ENCODE peak calls at places on chromosomes 6 and 20, in ten cellular contexts. L is HuH-7.5; Z is lung; O is LoVo; S is stimulated activated CD4-positive, alpha-beta T cell treated with anti-CD3 and anti-CD28 coated beads, Interleukin-1b, Interleukin-23, amount 100 ng/mL, for 1 hour; J is type B pancreatic cell; R is choroid plexus epithelial cell; N is stimulated activated CD8-positive, alpha-beta memory T cell treated with anti-CD3 and anti-CD28 coated beads, Interleukin-15, amount 100 ng/mL, for 24 hours; B is T-helper 17 cell; F is NCI-H345. E is an unnamed sample.

GRCh38 chr20:37697314-37697713 is 3.5 kb downstream of the CTNNBL1 start:
- DNase-seq in L (no peak), Z (no peak), O (no peak), S (no peak), J (no peak), R (no peak), N (no peak), B (no peak), F (no peak), E (peak; percentile 27)

GRCh38 chr6:28462401-28462800 is 19.1 kb upstream of the ZSCAN23 start:
- DNase-seq in L (no peak), Z (no peak), O (no peak), S (no peak), J (no peak), R (no peak), N (no peak), B (no peak), F (no peak), E (no peak)

GRCh38 chr20:40323411-40323810 is 365.6 kb downstream of the MAFB start:
- DNase-seq in L (no peak), Z (no peak), O (no peak), S (no peak), J (no peak), R (peak; percentile 35), N (no peak), B (no peak), F (peak; percentile 65), E (no peak)

GRCh38 chr6:104955491-104955890 is 1.4 kb upstream of the LIN28B start:
- DNase-seq in L (no peak), Z (no peak), O (no peak), S (no peak), J (no peak), R (no peak), N (no peak), B (no peak), F (no peak), E (no peak)

GRCh38 chr6:7417684-7418083 is 28.1 kb downstream of the RIOK1 start:
- DNase-seq in L (no peak), Z (no peak), O (no peak), S (no peak), J (no peak), R (peak; percentile 28), N (no peak), B (no peak), F (no peak), E (no peak)

GRCh38 chr6:36592221-36592655 is 1.9 kb upstream of the SRSF3 start:
- DNase-seq in L (no peak), Z (no peak), O (no peak), S (no peak), J (no peak), R (no peak), N (no peak), B (no peak), F (no peak), E (no peak)

GRCh38 chr6:150537893-150538292 is 61.8 kb upstream of the PLEKHG1 start:
- DNase-seq in L (no peak), Z (no peak), O (no peak), S (no peak), J (no peak), R (no peak), N (no peak), B (no peak), F (no peak), E (no peak)

GRCh38 chr20:25047766-25048165 is 10.2 kb downstream of the ACSS1 start:
- DNase-seq in L (no peak), Z (no peak), O (no peak), S (no peak), J (no peak), R (no peak), N (no peak), B (no peak), F (no peak), E (no peak)

GRCh38 chr20:8535403-8536003 is 403.4 kb downstream of the PLCB1 start:
- DNase-seq in L (no peak), Z (no peak), O (no peak), S (no peak), J (no peak), R (peak; percentile 34), N (no peak), B (no peak), F (peak; percentile 14), E (no peak)

GRCh38 chr6:164296411-164296810 is 881.9 kb downstream of the QKI start:
- DNase-seq in L (no peak), Z (no peak), O (no peak), S (no peak), J (no peak), R (peak; percentile 3), N (no peak), B (no peak), F (no peak), E (no peak)

GRCh38 chr20:51481311-51481997 is 61.1 kb downstream of the NFATC2 start:
- DNase-seq in L (no peak), Z (no peak), O (no peak), S (no peak), J (no peak), R (no peak), N (no peak), B (no peak), F (no peak), E (no peak)

GRCh38 chr6:79604583-79605037 is 26.5 kb upstream of the SH3BGRL2 start:
- DNase-seq in L (no peak), Z (no peak), O (peak; percentile 24), S (no peak), J (no peak), R (peak; percentile 65), N (no peak), B (no peak), F (no peak), E (no peak)

GRCh38 chr20:3693376-3693775 is 11.6 kb upstream of the ADAM33 start:
- DNase-seq in L (no peak), Z (no peak), O (no peak), S (no peak), J (no peak), R (no peak), N (no peak), B (no peak), F (no peak), E (no peak)

GRCh38 chr6:102662851-102663250 is 1269.3 kb downstream of the GRIK2 start:
- DNase-seq in L (no peak), Z (no peak), O (no peak), S (no peak), J (no peak), R (no peak), N (no peak), B (no peak), F (no peak), E (no peak)

GRCh38 chr6:125956506-125957390 is at the start of gene HINT3:
- DNase-seq in L (peak; percentile 78), Z (peak; percentile 98), O (peak; percentile 98), S (peak; percentile 97), J (peak; percentile 99), R (peak; percentile 98), N (peak; percentile 99), B (peak; percentile 95), F (peak; percentile 98), E (peak; percentile 83)

GRCh38 chr6:123953920-123954319 is 150.3 kb downstream of the NKAIN2 start:
- DNase-seq in L (no peak), Z (no peak), O (no peak), S (no peak), J (no peak), R (no peak), N (no peak), B (no peak), F (peak; percentile 28), E (no peak)

GRCh38 chr6:44264154-44265002 is 973 bp downstream of the NFKBIE start:
- DNase-seq in L (no peak), Z (peak; percentile 65), O (no peak), S (no peak), J (no peak), R (no peak), N (no peak), B (peak; percentile 30), F (no peak), E (peak; percentile 70)

GRCh38 chr6:151400473-151400872 is 9.1 kb upstream of the ZBTB2 start:
- DNase-seq in L (no peak), Z (no peak), O (no peak), S (no peak), J (no peak), R (peak; percentile 45), N (no peak), B (no peak), F (no peak), E (no peak)

GRCh38 chr6:75438186-75438880 is 55.3 kb downstream of the FILIP1 start:
- DNase-seq in L (no peak), Z (no peak), O (no peak), S (no peak), J (no peak), R (peak; percentile 48), N (no peak), B (no peak), F (no peak), E (no peak)

GRCh38 chr6:79158856-79159516 is 75.5 kb downstream of the HMGN3 start:
- DNase-seq in L (no peak), Z (no peak), O (no peak), S (no peak), J (no peak), R (no peak), N (no peak), B (no peak), F (no peak), E (no peak)

GRCh38 chr20:1893721-1894470 is 1.3 kb upstream of the SIRPA start:
- DNase-seq in L (no peak), Z (peak; percentile 63), O (no peak), S (no peak), J (no peak), R (no peak), N (no peak), B (no peak), F (no peak), E (no peak)

GRCh38 chr6:66605971-66606370 is 898.9 kb upstream of the EYS start:
- DNase-seq in L (no peak), Z (no peak), O (no peak), S (no peak), J (no peak), R (peak; percentile 39), N (no peak), B (no peak), F (no peak), E (no peak)

GRCh38 chr6:142045380-142046270 is 87.1 kb upstream of the GJE1 start:
- DNase-seq in L (no peak), Z (no peak), O (peak; percentile 7), S (no peak), J (no peak), R (peak; percentile 72), N (no peak), B (no peak), F (no peak), E (no peak)

GRCh38 chr6:150967910-150968309 is 102.4 kb downstream of the MTHFD1L start:
- DNase-seq in L (no peak), Z (no peak), O (no peak), S (no peak), J (no peak), R (peak; percentile 44), N (no peak), B (no peak), F (no peak), E (no peak)

GRCh38 chr6:54053893-54054391 is 57.3 kb upstream of the MLIP start:
- DNase-seq in L (no peak), Z (peak; percentile 57), O (peak; percentile 51), S (no peak), J (no peak), R (peak; percentile 97), N (no peak), B (no peak), F (no peak), E (no peak)

GRCh38 chr6:158338311-158339112 is 26.2 kb downstream of the TULP4 start:
- DNase-seq in L (no peak), Z (no peak), O (no peak), S (no peak), J (no peak), R (no peak), N (no peak), B (no peak), F (no peak), E (no peak)

GRCh38 chr6:150631982-150632642 is 32.4 kb downstream of the PLEKHG1 start:
- DNase-seq in L (no peak), Z (no peak), O (no peak), S (no peak), J (no peak), R (peak; percentile 20), N (no peak), B (no peak), F (no peak), E (no peak)

GRCh38 chr6:56374841-56375369 is 127.5 kb upstream of the COL21A1 start:
- DNase-seq in L (no peak), Z (no peak), O (no peak), S (no peak), J (no peak), R (peak; percentile 87), N (no peak), B (no peak), F (no peak), E (no peak)